ENCODE peak calls at places on chromosomes 11 and 22, in six cellular contexts. One of them, this sample, is unnamed.

GRCh38 chr11:28690746-28691145 is 582.6 kb downstream of the METTL15 start:
- DNase-seq in GM12865: no peak
- DNase-seq in AG09309: no peak
- DNase-seq in transverse colon: no peak
- DNase-seq in stomach: no peak
- DNase-seq in fibroblast of the aortic adventitia: peak
- DNase-seq in this sample: no peak

GRCh38 chr22:33922268-33922667 is 2.0 kb upstream of the LARGE1 start:
- DNase-seq in AG09309: no peak
- DNase-seq in GM12865: peak
- DNase-seq in stomach: peak
- DNase-seq in transverse colon: peak
- DNase-seq in fibroblast of the aortic adventitia: peak
- DNase-seq in this sample: no peak

GRCh38 chr22:30432520-30432919 is 7.0 kb downstream of the MTFP1 start:
- DNase-seq in transverse colon: no peak
- DNase-seq in AG09309: no peak
- DNase-seq in stomach: no peak
- DNase-seq in fibroblast of the aortic adventitia: no peak
- DNase-seq in GM12865: no peak
- DNase-seq in this sample: no peak

GRCh38 chr11:69514771-69515170 is 33.3 kb downstream of the LINC01488 start:
- DNase-seq in GM12865: no peak
- DNase-seq in AG09309: no peak
- DNase-seq in stomach: no peak
- DNase-seq in fibroblast of the aortic adventitia: no peak
- DNase-seq in transverse colon: no peak
- DNase-seq in this sample: no peak

GRCh38 chr11:76392889-76393288 is 11.8 kb downstream of the GVQW3 start:
- DNase-seq in fibroblast of the aortic adventitia: no peak
- DNase-seq in stomach: no peak
- DNase-seq in GM12865: no peak
- DNase-seq in transverse colon: no peak
- DNase-seq in AG09309: no peak
- DNase-seq in this sample: no peak

GRCh38 chr22:19713228-19713627 is 1.1 kb upstream of the SEPTIN5 start:
- DNase-seq in fibroblast of the aortic adventitia: no peak
- DNase-seq in AG09309: no peak
- DNase-seq in GM12865: no peak
- DNase-seq in stomach: no peak
- DNase-seq in transverse colon: no peak
- DNase-seq in this sample: no peak

GRCh38 chr22:35430897-35431322 is 31.0 kb downstream of the MCM5 start:
- DNase-seq in fibroblast of the aortic adventitia: peak
- DNase-seq in transverse colon: peak
- DNase-seq in GM12865: peak
- DNase-seq in stomach: peak
- DNase-seq in AG09309: peak
- DNase-seq in this sample: no peak

GRCh38 chr11:36509265-36509664 is 807 bp downstream of the TRAF6 start:
- DNase-seq in AG09309: no peak
- DNase-seq in stomach: no peak
- DNase-seq in transverse colon: no peak
- DNase-seq in GM12865: peak
- DNase-seq in fibroblast of the aortic adventitia: peak
- DNase-seq in this sample: no peak

GRCh38 chr11:8964324-8965320 is at the start of gene TMEM9B:
- DNase-seq in AG09309: peak
- DNase-seq in transverse colon: peak
- DNase-seq in fibroblast of the aortic adventitia: peak
- DNase-seq in GM12865: peak
- DNase-seq in stomach: peak
- DNase-seq in this sample: peak

GRCh38 chr11:1534682-1535081 is 37.4 kb downstream of the DUSP8 start:
- DNase-seq in AG09309: no peak
- DNase-seq in stomach: no peak
- DNase-seq in fibroblast of the aortic adventitia: no peak
- DNase-seq in transverse colon: no peak
- DNase-seq in GM12865: no peak
- DNase-seq in this sample: no peak

GRCh38 chr11:68683086-68683951 is 1.0 kb upstream of the GAL start:
- DNase-seq in transverse colon: no peak
- DNase-seq in fibroblast of the aortic adventitia: no peak
- DNase-seq in stomach: no peak
- DNase-seq in AG09309: no peak
- DNase-seq in GM12865: no peak
- DNase-seq in this sample: no peak

GRCh38 chr22:27348634-27349033 is 452.9 kb downstream of the MN1 start:
- DNase-seq in AG09309: peak
- DNase-seq in GM12865: no peak
- DNase-seq in transverse colon: no peak
- DNase-seq in fibroblast of the aortic adventitia: peak
- DNase-seq in stomach: no peak
- DNase-seq in this sample: no peak

GRCh38 chr11:35725880-35726279 is 63.3 kb downstream of the TRIM44 start:
- DNase-seq in stomach: no peak
- DNase-seq in fibroblast of the aortic adventitia: peak
- DNase-seq in AG09309: no peak
- DNase-seq in GM12865: no peak
- DNase-seq in transverse colon: no peak
- DNase-seq in this sample: no peak

GRCh38 chr11:18063131-18063530 is 17.1 kb upstream of the TPH1 start:
- DNase-seq in transverse colon: no peak
- DNase-seq in AG09309: no peak
- DNase-seq in fibroblast of the aortic adventitia: no peak
- DNase-seq in stomach: peak
- DNase-seq in GM12865: no peak
- DNase-seq in this sample: no peak

GRCh38 chr22:49541451-49542230 is 286.0 kb downstream of the BRD1 start:
- DNase-seq in transverse colon: no peak
- DNase-seq in GM12865: no peak
- DNase-seq in AG09309: no peak
- DNase-seq in fibroblast of the aortic adventitia: no peak
- DNase-seq in stomach: no peak
- DNase-seq in this sample: no peak

GRCh38 chr11:96145163-96145585 is 197.8 kb downstream of the MAML2 start:
- DNase-seq in GM12865: no peak
- DNase-seq in fibroblast of the aortic adventitia: peak
- DNase-seq in transverse colon: no peak
- DNase-seq in stomach: no peak
- DNase-seq in AG09309: peak
- DNase-seq in this sample: no peak

GRCh38 chr11:130246719-130247118 is 68.0 kb downstream of the ZBTB44 start:
- DNase-seq in stomach: no peak
- DNase-seq in AG09309: no peak
- DNase-seq in fibroblast of the aortic adventitia: peak
- DNase-seq in GM12865: no peak
- DNase-seq in transverse colon: no peak
- DNase-seq in this sample: no peak

GRCh38 chr11:94754335-94754734 is 13.8 kb upstream of the AMOTL1 start:
- DNase-seq in GM12865: no peak
- DNase-seq in transverse colon: no peak
- DNase-seq in AG09309: no peak
- DNase-seq in stomach: no peak
- DNase-seq in fibroblast of the aortic adventitia: no peak
- DNase-seq in this sample: no peak

GRCh38 chr11:7527029-7527428 is 13.2 kb downstream of the PPFIBP2 start:
- DNase-seq in AG09309: no peak
- DNase-seq in transverse colon: no peak
- DNase-seq in GM12865: peak
- DNase-seq in stomach: no peak
- DNase-seq in fibroblast of the aortic adventitia: no peak
- DNase-seq in this sample: no peak

GRCh38 chr22:50605349-50606074 is 4.9 kb downstream of the MAPK8IP2 start:
- DNase-seq in transverse colon: no peak
- DNase-seq in GM12865: no peak
- DNase-seq in AG09309: no peak
- DNase-seq in stomach: no peak
- DNase-seq in fibroblast of the aortic adventitia: no peak
- DNase-seq in this sample: no peak
- H3K4me3 ChIP-seq in transverse colon: no peak
- H3K4me3 ChIP-seq in GM12865: no peak
- H3K4me3 ChIP-seq in AG09309: no peak
- H3K4me3 ChIP-seq in stomach: no peak
- H3K4me3 ChIP-seq in fibroblast of the aortic adventitia: no peak
- H3K4me3 ChIP-seq in this sample: no peak

DNA sequence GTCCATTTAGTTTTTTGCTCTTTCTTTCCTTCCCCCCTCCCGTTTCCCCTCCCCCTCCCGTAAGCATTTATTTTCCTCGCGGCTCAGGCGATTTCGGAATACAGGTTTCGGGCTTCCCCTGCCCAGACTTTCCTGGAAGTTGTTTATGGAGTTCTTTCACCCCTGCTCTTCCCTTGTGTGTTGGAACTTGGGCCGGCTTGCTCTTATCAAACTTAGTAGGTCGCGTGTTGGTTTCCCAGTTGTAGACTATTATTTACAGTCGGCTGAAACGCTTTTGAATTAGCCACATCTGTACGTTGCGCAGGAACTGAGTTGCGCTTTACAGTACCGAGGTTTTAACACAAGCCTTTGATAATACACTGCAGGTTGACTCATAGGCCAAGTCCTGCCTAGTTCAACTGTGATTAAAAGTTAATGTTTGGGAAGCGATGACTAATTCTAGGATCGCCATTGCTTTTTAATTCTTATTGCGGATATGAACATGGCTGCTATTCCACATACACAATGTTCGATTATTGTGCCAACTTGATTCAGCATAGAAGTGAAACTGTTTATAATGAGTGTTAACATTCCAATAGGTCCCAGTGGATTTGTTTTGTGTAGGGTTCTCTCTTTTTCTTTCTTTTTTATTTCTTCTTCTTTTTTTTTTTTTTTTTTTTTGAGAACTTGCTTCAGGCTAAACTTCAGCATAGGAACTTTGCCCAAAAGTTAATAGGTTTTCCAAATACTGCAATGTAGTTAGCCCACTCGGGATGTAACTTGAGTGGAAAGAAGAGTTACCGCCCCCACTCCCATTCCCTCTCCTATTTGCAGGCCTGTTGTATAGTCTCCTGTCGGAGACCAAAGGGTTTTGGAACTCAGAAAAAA is 1.8 kb downstream of the YAP1 start:
- DNase-seq in stomach: peak
- DNase-seq in fibroblast of the aortic adventitia: peak
- DNase-seq in GM12865: peak
- DNase-seq in transverse colon: peak
- DNase-seq in AG09309: peak
- DNase-seq in this sample: peak
- H3K4me3 ChIP-seq in stomach: peak
- H3K4me3 ChIP-seq in fibroblast of the aortic adventitia: peak
- H3K4me3 ChIP-seq in GM12865: no peak
- H3K4me3 ChIP-seq in transverse colon: peak
- H3K4me3 ChIP-seq in AG09309: peak
- H3K4me3 ChIP-seq in this sample: peak

GRCh38 chr11:73237471-73238290 is 19.6 kb downstream of the P2RY2 start:
- DNase-seq in AG09309: no peak
- DNase-seq in transverse colon: no peak
- DNase-seq in GM12865: no peak
- DNase-seq in fibroblast of the aortic adventitia: peak
- DNase-seq in stomach: no peak
- DNase-seq in this sample: no peak
- H3K4me3 ChIP-seq in AG09309: no peak
- H3K4me3 ChIP-seq in transverse colon: no peak
- H3K4me3 ChIP-seq in GM12865: no peak
- H3K4me3 ChIP-seq in fibroblast of the aortic adventitia: no peak
- H3K4me3 ChIP-seq in stomach: no peak
- H3K4me3 ChIP-seq in this sample: no peak

GRCh38 chr11:33059331-33060007 is 20.1 kb downstream of the TCP11L1 start:
- DNase-seq in stomach: no peak
- DNase-seq in AG09309: no peak
- DNase-seq in fibroblast of the aortic adventitia: no peak
- DNase-seq in transverse colon: no peak
- DNase-seq in GM12865: no peak
- DNase-seq in this sample: no peak
- H3K4me3 ChIP-seq in stomach: no peak
- H3K4me3 ChIP-seq in AG09309: no peak
- H3K4me3 ChIP-seq in fibroblast of the aortic adventitia: no peak
- H3K4me3 ChIP-seq in transverse colon: no peak
- H3K4me3 ChIP-seq in GM12865: no peak
- H3K4me3 ChIP-seq in this sample: no peak

GRCh38 chr11:27040302-27041115 is at the start of gene BBOX1:
- DNase-seq in AG09309: no peak
- DNase-seq in transverse colon: no peak
- DNase-seq in GM12865: no peak
- DNase-seq in stomach: no peak
- DNase-seq in fibroblast of the aortic adventitia: no peak
- DNase-seq in this sample: no peak

GRCh38 chr11:27041141-27041869 is 690 bp downstream of the BBOX1 start:
- DNase-seq in stomach: no peak
- DNase-seq in AG09309: no peak
- DNase-seq in GM12865: no peak
- DNase-seq in transverse colon: no peak
- DNase-seq in fibroblast of the aortic adventitia: no peak
- DNase-seq in this sample: no peak

DNA sequence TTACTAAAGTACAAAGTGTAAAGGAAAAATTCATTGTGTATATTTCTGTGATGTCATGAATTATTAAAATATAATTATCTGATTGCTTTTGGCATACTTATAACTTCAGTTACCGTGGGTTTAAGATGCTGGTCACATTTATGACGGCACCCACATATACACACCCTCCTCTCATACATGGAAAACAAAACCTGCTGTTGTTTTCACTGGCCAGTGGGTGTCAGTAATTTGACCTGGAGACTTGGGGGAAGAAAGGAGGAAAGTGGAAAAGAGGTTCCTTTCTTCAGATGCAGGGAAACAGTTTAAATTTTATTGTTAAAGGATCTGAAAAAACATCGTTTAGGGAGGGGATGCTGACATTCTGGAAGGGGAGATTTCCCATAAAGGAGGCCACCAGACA is 742 bp upstream of the BBOX1 start:
- DNase-seq in AG09309: no peak
- DNase-seq in stomach: no peak
- DNase-seq in GM12865: no peak
- DNase-seq in fibroblast of the aortic adventitia: no peak
- DNase-seq in transverse colon: no peak
- DNase-seq in this sample: no peak
- H3K4me3 ChIP-seq in AG09309: no peak
- H3K4me3 ChIP-seq in stomach: no peak
- H3K4me3 ChIP-seq in GM12865: no peak
- H3K4me3 ChIP-seq in fibroblast of the aortic adventitia: no peak
- H3K4me3 ChIP-seq in transverse colon: no peak
- H3K4me3 ChIP-seq in this sample: no peak

GRCh38 chr11:47595029-47595428 is 818 bp upstream of the C1QTNF4 start:
- DNase-seq in transverse colon: no peak
- DNase-seq in fibroblast of the aortic adventitia: no peak
- DNase-seq in AG09309: no peak
- DNase-seq in GM12865: no peak
- DNase-seq in stomach: no peak
- DNase-seq in this sample: no peak

GRCh38 chr11:47593492-47593933 is 698 bp downstream of the C1QTNF4 start:
- DNase-seq in GM12865: no peak
- DNase-seq in fibroblast of the aortic adventitia: no peak
- DNase-seq in transverse colon: no peak
- DNase-seq in AG09309: no peak
- DNase-seq in stomach: no peak
- DNase-seq in this sample: no peak

GRCh38 chr11:47592970-47593369 is 1.2 kb downstream of the C1QTNF4 start:
- DNase-seq in GM12865: no peak
- DNase-seq in stomach: no peak
- DNase-seq in transverse colon: no peak
- DNase-seq in AG09309: no peak
- DNase-seq in fibroblast of the aortic adventitia: no peak
- DNase-seq in this sample: no peak

GRCh38 chr11:47595967-47596366 is 1.8 kb upstream of the C1QTNF4 start:
- DNase-seq in transverse colon: no peak
- DNase-seq in AG09309: no peak
- DNase-seq in fibroblast of the aortic adventitia: no peak
- DNase-seq in stomach: no peak
- DNase-seq in GM12865: no peak
- DNase-seq in this sample: no peak

GRCh38 chr11:47593934-47594855 is at the start of gene C1QTNF4:
- DNase-seq in AG09309: no peak
- DNase-seq in GM12865: no peak
- DNase-seq in transverse colon: no peak
- DNase-seq in stomach: no peak
- DNase-seq in fibroblast of the aortic adventitia: no peak
- DNase-seq in this sample: no peak
- H3K4me3 ChIP-seq in AG09309: peak
- H3K4me3 ChIP-seq in GM12865: no peak
- H3K4me3 ChIP-seq in transverse colon: peak
- H3K4me3 ChIP-seq in stomach: peak
- H3K4me3 ChIP-seq in fibroblast of the aortic adventitia: peak
- H3K4me3 ChIP-seq in this sample: no peak